ENCODE peak calls at places on chromosomes 3 and 15, in six cellular contexts. One of them, this sample, is unnamed.

GRCh38 chr15:27066446-27066845 is 95.5 kb downstream of the GABRG3 start:
- DNase-seq in CD8-positive, alpha-beta T cell: no peak
- DNase-seq in cardiac fibroblast: no peak
- DNase-seq in HFF-Myc: no peak
- DNase-seq in left ventricle myocardium inferior: no peak
- DNase-seq in fibroblast of mammary gland: no peak
- DNase-seq in this sample: no peak

GRCh38 chr15:88257311-88257901 is 867 bp upstream of the NTRK3 start:
- DNase-seq in CD8-positive, alpha-beta T cell: no peak
- DNase-seq in cardiac fibroblast: no peak
- DNase-seq in HFF-Myc: no peak
- DNase-seq in left ventricle myocardium inferior: no peak
- DNase-seq in fibroblast of mammary gland: no peak
- DNase-seq in this sample: peak

GRCh38 chr3:126051234-126051633 is 32.7 kb downstream of the SLC41A3 start:
- DNase-seq in CD8-positive, alpha-beta T cell: no peak
- DNase-seq in cardiac fibroblast: no peak
- DNase-seq in HFF-Myc: no peak
- DNase-seq in left ventricle myocardium inferior: no peak
- DNase-seq in fibroblast of mammary gland: no peak
- DNase-seq in this sample: no peak

GRCh38 chr3:73404450-73404849 is 220.3 kb downstream of the PDZRN3 start:
- DNase-seq in CD8-positive, alpha-beta T cell: no peak
- DNase-seq in cardiac fibroblast: no peak
- DNase-seq in HFF-Myc: no peak
- DNase-seq in left ventricle myocardium inferior: no peak
- DNase-seq in fibroblast of mammary gland: no peak
- DNase-seq in this sample: no peak

GRCh38 chr15:60074181-60074885 is 70.2 kb downstream of the FOXB1 start:
- DNase-seq in CD8-positive, alpha-beta T cell: no peak
- DNase-seq in cardiac fibroblast: no peak
- DNase-seq in HFF-Myc: no peak
- DNase-seq in left ventricle myocardium inferior: no peak
- DNase-seq in fibroblast of mammary gland: peak
- DNase-seq in this sample: no peak

GRCh38 chr15:63019539-63020109 is 22.9 kb upstream of the TPM1 start:
- DNase-seq in CD8-positive, alpha-beta T cell: no peak
- DNase-seq in cardiac fibroblast: peak
- DNase-seq in HFF-Myc: peak
- DNase-seq in left ventricle myocardium inferior: no peak
- DNase-seq in fibroblast of mammary gland: peak
- DNase-seq in this sample: no peak

GRCh38 chr15:85004551-85004950 is 22.9 kb downstream of the PDE8A start:
- DNase-seq in CD8-positive, alpha-beta T cell: no peak
- DNase-seq in cardiac fibroblast: no peak
- DNase-seq in HFF-Myc: no peak
- DNase-seq in left ventricle myocardium inferior: no peak
- DNase-seq in fibroblast of mammary gland: no peak
- DNase-seq in this sample: no peak

GRCh38 chr3:55780913-55781312 is 293.8 kb upstream of the WNT5A start:
- DNase-seq in CD8-positive, alpha-beta T cell: no peak
- DNase-seq in cardiac fibroblast: no peak
- DNase-seq in HFF-Myc: no peak
- DNase-seq in left ventricle myocardium inferior: no peak
- DNase-seq in fibroblast of mammary gland: no peak
- DNase-seq in this sample: no peak

GRCh38 chr3:61637088-61638051 is 76.0 kb downstream of the PTPRG start:
- DNase-seq in CD8-positive, alpha-beta T cell: no peak
- DNase-seq in cardiac fibroblast: peak
- DNase-seq in HFF-Myc: no peak
- DNase-seq in left ventricle myocardium inferior: no peak
- DNase-seq in fibroblast of mammary gland: peak
- DNase-seq in this sample: no peak

GRCh38 chr3:115626006-115626409 is 2.7 kb downstream of the GAP43 start:
- DNase-seq in CD8-positive, alpha-beta T cell: no peak
- DNase-seq in cardiac fibroblast: no peak
- DNase-seq in HFF-Myc: no peak
- DNase-seq in left ventricle myocardium inferior: no peak
- DNase-seq in fibroblast of mammary gland: no peak
- DNase-seq in this sample: no peak

GRCh38 chr3:67601919-67602608 is 52.3 kb downstream of the SUCLG2 start:
- DNase-seq in CD8-positive, alpha-beta T cell: no peak
- DNase-seq in cardiac fibroblast: no peak
- DNase-seq in HFF-Myc: no peak
- DNase-seq in left ventricle myocardium inferior: no peak
- DNase-seq in fibroblast of mammary gland: no peak
- DNase-seq in this sample: no peak

GRCh38 chr15:36161781-36162212 is 417.6 kb upstream of the CDIN1 start:
- DNase-seq in CD8-positive, alpha-beta T cell: no peak
- DNase-seq in cardiac fibroblast: peak
- DNase-seq in HFF-Myc: peak
- DNase-seq in left ventricle myocardium inferior: peak
- DNase-seq in fibroblast of mammary gland: peak
- DNase-seq in this sample: no peak

GRCh38 chr15:81087121-81087520 is 46.9 kb upstream of the CFAP161 start:
- DNase-seq in CD8-positive, alpha-beta T cell: no peak
- DNase-seq in cardiac fibroblast: peak
- DNase-seq in HFF-Myc: no peak
- DNase-seq in left ventricle myocardium inferior: no peak
- DNase-seq in fibroblast of mammary gland: peak
- DNase-seq in this sample: no peak

GRCh38 chr15:73921257-73921890 is 4.9 kb upstream of the LOXL1 start:
- DNase-seq in CD8-positive, alpha-beta T cell: no peak
- DNase-seq in cardiac fibroblast: no peak
- DNase-seq in HFF-Myc: no peak
- DNase-seq in left ventricle myocardium inferior: peak
- DNase-seq in fibroblast of mammary gland: no peak
- DNase-seq in this sample: no peak

GRCh38 chr15:85749261-85750151 is 45.2 kb downstream of the KLHL25 start:
- DNase-seq in CD8-positive, alpha-beta T cell: no peak
- DNase-seq in cardiac fibroblast: no peak
- DNase-seq in HFF-Myc: no peak
- DNase-seq in left ventricle myocardium inferior: peak
- DNase-seq in fibroblast of mammary gland: peak
- DNase-seq in this sample: no peak

GRCh38 chr3:185549651-185550111 is 2.7 kb downstream of the LIPH start:
- DNase-seq in CD8-positive, alpha-beta T cell: no peak
- DNase-seq in cardiac fibroblast: peak
- DNase-seq in HFF-Myc: no peak
- DNase-seq in left ventricle myocardium inferior: no peak
- DNase-seq in fibroblast of mammary gland: no peak
- DNase-seq in this sample: no peak

GRCh38 chr3:186520957-186521842 is 23.0 kb downstream of the CRYGS start:
- DNase-seq in CD8-positive, alpha-beta T cell: no peak
- DNase-seq in cardiac fibroblast: no peak
- DNase-seq in HFF-Myc: no peak
- DNase-seq in left ventricle myocardium inferior: no peak
- DNase-seq in fibroblast of mammary gland: no peak
- DNase-seq in this sample: peak

GRCh38 chr3:129119365-129120100 is 2.1 kb downstream of the RAB43 start:
- DNase-seq in CD8-positive, alpha-beta T cell: no peak
- DNase-seq in cardiac fibroblast: no peak
- DNase-seq in HFF-Myc: no peak
- DNase-seq in left ventricle myocardium inferior: no peak
- DNase-seq in fibroblast of mammary gland: no peak
- DNase-seq in this sample: no peak

GRCh38 chr15:65856821-65857455 is 12.4 kb upstream of the RAB11A start:
- DNase-seq in CD8-positive, alpha-beta T cell: peak
- DNase-seq in cardiac fibroblast: peak
- DNase-seq in HFF-Myc: no peak
- DNase-seq in left ventricle myocardium inferior: peak
- DNase-seq in fibroblast of mammary gland: peak
- DNase-seq in this sample: peak

DNA sequence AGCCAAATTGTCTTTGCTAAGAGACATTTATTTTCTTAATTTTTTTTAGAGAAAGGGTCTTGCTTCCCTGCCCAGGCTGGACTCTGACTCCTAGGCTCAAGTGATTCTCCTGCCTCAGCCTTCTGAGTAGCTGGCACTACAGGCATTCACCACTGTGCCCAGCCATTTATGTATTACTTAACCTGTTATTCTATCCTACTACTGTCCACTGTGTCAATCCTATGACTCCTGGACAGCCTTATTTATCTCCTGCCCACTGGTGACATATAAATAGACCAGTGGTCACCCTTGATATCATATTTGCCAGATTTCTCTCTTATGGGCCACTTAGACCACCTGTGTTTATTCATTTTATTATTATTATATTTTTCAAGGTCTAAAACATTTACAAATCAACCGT is 161.4 kb downstream of the ROBO1 start:
- DNase-seq in CD8-positive, alpha-beta T cell: no peak
- DNase-seq in cardiac fibroblast: no peak
- DNase-seq in HFF-Myc: no peak
- DNase-seq in left ventricle myocardium inferior: no peak
- DNase-seq in fibroblast of mammary gland: no peak
- DNase-seq in this sample: no peak
- TF ChIP-seq CTCF in CD8-positive, alpha-beta T cell: no peak
- TF ChIP-seq CTCF in cardiac fibroblast: no peak
- TF ChIP-seq CTCF in HFF-Myc: no peak
- TF ChIP-seq CTCF in left ventricle myocardium inferior: no peak
- TF ChIP-seq CTCF in fibroblast of mammary gland: no peak
- TF ChIP-seq CTCF in this sample: no peak

GRCh38 chr3:196489747-196490146 is 13.8 kb downstream of the RNF168 start:
- DNase-seq in CD8-positive, alpha-beta T cell: no peak
- DNase-seq in cardiac fibroblast: no peak
- DNase-seq in HFF-Myc: no peak
- DNase-seq in left ventricle myocardium inferior: no peak
- DNase-seq in fibroblast of mammary gland: no peak
- DNase-seq in this sample: no peak

GRCh38 chr3:196492080-196492479 is 11.5 kb downstream of the RNF168 start:
- DNase-seq in CD8-positive, alpha-beta T cell: no peak
- DNase-seq in cardiac fibroblast: no peak
- DNase-seq in HFF-Myc: no peak
- DNase-seq in left ventricle myocardium inferior: no peak
- DNase-seq in fibroblast of mammary gland: no peak
- DNase-seq in this sample: no peak

DNA sequence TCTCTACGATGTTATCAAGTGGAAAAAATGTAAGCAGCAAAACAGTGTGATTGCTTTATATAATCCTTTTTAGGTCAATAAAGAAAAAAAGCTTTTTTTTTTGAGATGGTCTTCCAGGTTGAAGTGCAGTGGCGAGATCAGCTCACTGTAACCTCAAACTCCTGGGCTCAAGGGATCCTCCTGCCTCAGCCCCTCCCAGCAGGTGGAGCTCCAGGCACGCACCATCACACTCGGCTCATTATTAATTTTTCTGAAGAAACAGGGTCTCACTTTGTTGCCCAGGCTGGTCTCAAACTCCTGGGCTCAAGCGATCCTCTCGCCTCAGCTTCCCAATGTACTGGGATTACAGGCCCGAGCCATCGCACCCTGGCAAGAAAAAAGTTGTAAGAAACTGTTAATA is 17.3 kb downstream of the RNF168 start:
- DNase-seq in CD8-positive, alpha-beta T cell: no peak
- DNase-seq in cardiac fibroblast: peak
- DNase-seq in HFF-Myc: no peak
- DNase-seq in left ventricle myocardium inferior: no peak
- DNase-seq in fibroblast of mammary gland: peak
- DNase-seq in this sample: no peak
- TF ChIP-seq CTCF in CD8-positive, alpha-beta T cell: peak
- TF ChIP-seq CTCF in cardiac fibroblast: peak
- TF ChIP-seq CTCF in HFF-Myc: peak
- TF ChIP-seq CTCF in left ventricle myocardium inferior: peak
- TF ChIP-seq CTCF in fibroblast of mammary gland: peak
- TF ChIP-seq CTCF in this sample: peak

DNA sequence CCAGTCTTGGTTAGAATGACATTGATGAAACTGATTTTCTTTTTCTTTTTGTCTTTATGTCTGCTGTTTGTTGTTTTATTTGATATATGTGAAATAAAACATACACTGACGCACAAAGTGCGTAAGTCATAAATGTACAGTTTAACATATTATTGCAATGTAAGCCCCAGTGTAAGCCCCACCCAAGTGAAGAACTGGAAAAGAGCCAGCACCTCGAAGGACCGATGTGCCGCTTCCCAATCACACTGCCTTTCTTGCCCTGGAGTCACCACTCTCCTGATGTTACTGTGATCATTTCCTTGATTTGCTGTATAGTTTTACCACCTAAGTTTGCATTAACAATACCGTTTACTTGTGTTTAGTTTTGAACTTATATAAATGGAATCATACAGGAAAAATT is 128.4 kb upstream of the LPP start:
- DNase-seq in CD8-positive, alpha-beta T cell: no peak
- DNase-seq in cardiac fibroblast: no peak
- DNase-seq in HFF-Myc: no peak
- DNase-seq in left ventricle myocardium inferior: no peak
- DNase-seq in fibroblast of mammary gland: no peak
- DNase-seq in this sample: no peak
- TF ChIP-seq CTCF in CD8-positive, alpha-beta T cell: no peak
- TF ChIP-seq CTCF in cardiac fibroblast: no peak
- TF ChIP-seq CTCF in HFF-Myc: no peak
- TF ChIP-seq CTCF in left ventricle myocardium inferior: no peak
- TF ChIP-seq CTCF in fibroblast of mammary gland: no peak
- TF ChIP-seq CTCF in this sample: no peak

GRCh38 chr15:33311312-33311971 is 675 bp downstream of the RYR3 start:
- DNase-seq in CD8-positive, alpha-beta T cell: no peak
- DNase-seq in cardiac fibroblast: peak
- DNase-seq in HFF-Myc: no peak
- DNase-seq in left ventricle myocardium inferior: no peak
- DNase-seq in fibroblast of mammary gland: no peak
- DNase-seq in this sample: no peak

GRCh38 chr15:33314115-33314514 is 3.3 kb downstream of the RYR3 start:
- DNase-seq in CD8-positive, alpha-beta T cell: no peak
- DNase-seq in cardiac fibroblast: no peak
- DNase-seq in HFF-Myc: no peak
- DNase-seq in left ventricle myocardium inferior: no peak
- DNase-seq in fibroblast of mammary gland: no peak
- DNase-seq in this sample: no peak

GRCh38 chr15:33313491-33313890 is 2.7 kb downstream of the RYR3 start:
- DNase-seq in CD8-positive, alpha-beta T cell: no peak
- DNase-seq in cardiac fibroblast: no peak
- DNase-seq in HFF-Myc: no peak
- DNase-seq in left ventricle myocardium inferior: no peak
- DNase-seq in fibroblast of mammary gland: no peak
- DNase-seq in this sample: no peak

GRCh38 chr15:33310481-33311311 is at the start of gene RYR3:
- DNase-seq in CD8-positive, alpha-beta T cell: no peak
- DNase-seq in cardiac fibroblast: peak
- DNase-seq in HFF-Myc: no peak
- DNase-seq in left ventricle myocardium inferior: no peak
- DNase-seq in fibroblast of mammary gland: peak
- DNase-seq in this sample: no peak

DNA sequence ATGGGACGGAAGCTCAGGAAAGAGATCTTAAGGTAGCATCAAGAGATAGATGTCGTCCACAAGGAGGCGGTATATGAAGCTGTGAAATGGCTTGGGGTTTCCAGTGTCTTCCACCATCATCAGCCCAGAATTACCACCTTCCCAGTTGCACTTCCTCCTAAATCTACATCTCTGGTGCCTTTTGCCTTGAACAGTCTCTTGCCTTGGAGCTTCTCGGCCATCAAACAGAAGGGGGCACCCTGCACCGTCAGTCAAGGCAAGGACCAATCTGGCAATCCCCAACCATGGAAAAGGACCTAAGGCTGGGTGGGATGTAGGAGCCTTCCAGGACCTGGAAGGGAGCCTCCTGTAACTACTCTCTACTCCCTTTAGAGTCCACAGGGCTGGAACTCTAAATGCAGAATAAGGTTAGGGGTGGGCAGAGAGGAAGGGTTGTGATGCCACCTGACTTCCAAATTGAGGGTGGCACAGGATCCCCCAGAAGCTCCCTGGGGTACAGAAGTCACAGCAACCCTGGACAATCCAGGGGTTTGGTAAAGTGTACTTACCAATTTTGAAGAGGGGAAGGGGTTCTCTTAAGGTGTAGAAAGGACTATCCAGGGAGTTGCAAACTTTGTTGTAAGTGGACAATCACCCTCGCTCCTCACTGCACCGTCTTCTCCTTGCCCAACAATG is 1.0 kb upstream of the RYR3 start:
- DNase-seq in CD8-positive, alpha-beta T cell: no peak
- DNase-seq in cardiac fibroblast: peak
- DNase-seq in HFF-Myc: no peak
- DNase-seq in left ventricle myocardium inferior: no peak
- DNase-seq in fibroblast of mammary gland: peak
- DNase-seq in this sample: peak
- TF ChIP-seq CTCF in CD8-positive, alpha-beta T cell: no peak
- TF ChIP-seq CTCF in cardiac fibroblast: peak
- TF ChIP-seq CTCF in HFF-Myc: peak
- TF ChIP-seq CTCF in left ventricle myocardium inferior: no peak
- TF ChIP-seq CTCF in fibroblast of mammary gland: peak
- TF ChIP-seq CTCF in this sample: peak

This sample was measured in GM13977.